ENCODE peak calls at places on chromosomes 4 and X, in nine cellular contexts. P is kidney, U is RWPE1, O is fibroblast of lung, Q is ascending aorta, I is breast epithelium, Z is IMR-90, R is left ventricle myocardium inferior, H is K562. S is an unnamed sample.
A peak's percentile ranks its signal among the peaks of the same experiment; 100 is the strongest.

GRCh38 chr4:107808572-107808971 is 16.2 kb upstream of the SGMS2 start:
- DNase-seq in P (no peak), U (no peak), O (no peak), Q (no peak), I (no peak), Z (no peak), R (no peak), H (no peak), S (no peak)

GRCh38 chr4:11228575-11228974 is 200.1 kb downstream of the HS3ST1 start:
- DNase-seq in P (no peak), U (peak; percentile 11), O (no peak), Q (no peak), I (no peak), Z (no peak), R (no peak), H (no peak), S (no peak)

GRCh38 chrX:13290891-13291614 is 28.8 kb downstream of the ATXN3L start:
- DNase-seq in P (no peak), U (no peak), O (no peak), Q (no peak), I (no peak), Z (no peak), R (no peak), H (peak; percentile 84), S (no peak)

GRCh38 chr4:81405900-81406401 is 65.8 kb downstream of the RASGEF1B start:
- DNase-seq in P (no peak), U (peak; percentile 66), O (peak; percentile 59), Q (no peak), I (no peak), Z (peak; percentile 77), R (no peak), H (peak; percentile 83), S (no peak)

GRCh38 chr4:101019941-101020401 is 327.4 kb downstream of the PPP3CA start:
- DNase-seq in P (no peak), U (peak; percentile 56), O (peak; percentile 41), Q (no peak), I (no peak), Z (peak; percentile 14), R (no peak), H (no peak), S (no peak)

GRCh38 chrX:46575991-46576392 is 2.4 kb downstream of the CHST7 start:
- DNase-seq in P (no peak), U (no peak), O (peak; percentile 40), Q (no peak), I (no peak), Z (peak; percentile 40), R (peak; percentile 36), H (no peak), S (no peak)

GRCh38 chr4:125735107-125735506 is 420.4 kb downstream of the FAT4 start:
- DNase-seq in P (no peak), U (peak; percentile 62), O (peak; percentile 96), Q (no peak), I (no peak), Z (peak; percentile 86), R (no peak), H (no peak), S (no peak)

GRCh38 chrX:119089619-119090018 is 16.8 kb downstream of the CT47C1 start:
- DNase-seq in P (no peak), U (no peak), O (no peak), Q (no peak), I (no peak), Z (no peak), R (no peak), H (no peak), S (no peak)

GRCh38 chr4:181612240-181612639 is 631.0 kb upstream of the TENM3 start:
- DNase-seq in P (no peak), U (no peak), O (no peak), Q (no peak), I (no peak), Z (no peak), R (no peak), H (no peak), S (no peak)

GRCh38 chrX:19121898-19122640 is at the start of gene ADGRG2:
- DNase-seq in P (peak; percentile 74), U (no peak), O (peak; percentile 21), Q (peak; percentile 70), I (no peak), Z (peak; percentile 11), R (peak; percentile 30), H (no peak), S (no peak)

GRCh38 chrX:65926095-65927019 is 113.5 kb downstream of the VSIG4 start:
- DNase-seq in P (no peak), U (no peak), O (no peak), Q (no peak), I (no peak), Z (no peak), R (no peak), H (peak; percentile 87), S (no peak)

DNA sequence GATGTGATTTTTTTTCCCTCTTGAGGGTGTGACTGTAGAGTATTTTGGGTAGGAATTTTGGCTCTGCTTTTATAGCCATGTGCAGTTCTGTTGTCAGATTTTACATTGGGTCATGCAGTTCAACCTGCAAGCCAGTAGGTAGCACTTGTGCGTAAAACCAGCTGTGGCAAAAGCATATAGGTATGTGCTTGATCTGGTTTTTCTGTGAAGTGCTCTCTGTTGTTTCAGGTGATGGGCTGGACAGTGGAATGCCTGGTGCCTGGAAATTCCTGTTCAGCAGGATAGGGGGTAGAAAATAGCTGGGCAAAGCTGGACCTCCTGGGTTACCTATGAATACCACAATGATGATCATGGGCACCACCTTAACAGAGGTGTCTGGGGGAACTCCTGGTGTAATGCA is 584.2 kb upstream of the PCDH10 start:
- DNase-seq in P (no peak), U (no peak), O (no peak), Q (no peak), I (no peak), Z (no peak), R (no peak), H (no peak), S (no peak)
- TF ChIP-seq CTCF in P (no peak), U (no peak), O (no peak), Q (no peak), I (no peak), Z (no peak), R (no peak), H (no peak), S (no peak)

DNA sequence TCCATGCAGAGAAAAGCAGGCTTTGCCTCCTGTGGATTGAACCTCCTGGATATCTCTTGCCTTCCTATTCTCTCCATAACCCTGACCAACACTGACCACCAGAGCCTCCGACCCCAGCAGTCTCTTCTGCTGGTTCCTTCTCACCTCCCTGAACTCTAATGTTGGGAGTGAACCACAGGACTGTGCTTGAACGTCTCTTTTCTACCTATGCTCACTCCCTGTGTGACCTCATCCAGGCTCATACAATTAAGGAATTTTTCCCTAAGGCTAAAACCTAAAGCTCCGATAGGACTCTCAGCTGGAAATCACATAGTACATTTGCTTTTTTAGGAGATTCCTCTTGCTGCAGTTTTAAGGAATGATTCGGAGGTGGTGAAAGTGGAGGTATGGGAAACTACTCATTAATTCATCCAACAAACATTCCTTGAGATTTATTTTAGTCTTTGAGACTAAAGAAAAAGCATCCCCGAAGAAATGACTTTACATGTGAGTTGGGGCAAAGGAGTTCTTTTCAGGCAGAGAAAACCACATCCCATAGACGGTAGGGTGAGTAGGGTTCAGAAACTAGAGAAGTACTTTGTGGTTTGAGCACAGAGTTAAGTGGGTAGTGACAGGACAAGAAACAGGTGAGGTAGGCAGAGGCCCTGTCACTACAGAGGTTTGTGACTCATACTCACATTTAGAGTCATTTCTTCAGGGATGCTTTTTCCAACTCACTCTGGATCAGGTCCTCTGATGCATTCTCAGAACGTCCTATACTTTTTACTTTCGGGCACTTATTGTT is 30.8 kb downstream of the NDNF start:
- DNase-seq in P (no peak), U (no peak), O (no peak), Q (no peak), I (no peak), Z (no peak), R (no peak), H (no peak), S (no peak)
- H3K27ac ChIP-seq in P (no peak overlapping the region), U (no peak overlapping the region), O (no peak overlapping the region), Q (no peak overlapping the region), I (no peak overlapping the region), Z (no peak overlapping the region), R (no peak overlapping the region), H (no peak overlapping the region), S (no peak overlapping the region)

GRCh38 chr4:76989391-76990061 is 40.0 kb downstream of the SEPTIN11 start:
- DNase-seq in P (no peak), U (no peak), O (no peak), Q (no peak), I (no peak), Z (no peak), R (no peak), H (no peak), S (no peak)

GRCh38 chr4:76993787-76994641 is 44.5 kb downstream of the SEPTIN11 start:
- DNase-seq in P (no peak), U (no peak), O (no peak), Q (no peak), I (no peak), Z (no peak), R (no peak), H (no peak), S (no peak)

GRCh38 chr4:76987685-76988084 is 38.1 kb downstream of the SEPTIN11 start:
- DNase-seq in P (no peak), U (no peak), O (no peak), Q (no peak), I (no peak), Z (no peak), R (no peak), H (no peak), S (no peak)

GRCh38 chr4:76987153-76987562 is 37.6 kb downstream of the SEPTIN11 start:
- DNase-seq in P (no peak), U (no peak), O (peak; percentile 99), Q (no peak), I (no peak), Z (peak; percentile 99), R (peak; percentile 34), H (no peak), S (no peak)

DNA sequence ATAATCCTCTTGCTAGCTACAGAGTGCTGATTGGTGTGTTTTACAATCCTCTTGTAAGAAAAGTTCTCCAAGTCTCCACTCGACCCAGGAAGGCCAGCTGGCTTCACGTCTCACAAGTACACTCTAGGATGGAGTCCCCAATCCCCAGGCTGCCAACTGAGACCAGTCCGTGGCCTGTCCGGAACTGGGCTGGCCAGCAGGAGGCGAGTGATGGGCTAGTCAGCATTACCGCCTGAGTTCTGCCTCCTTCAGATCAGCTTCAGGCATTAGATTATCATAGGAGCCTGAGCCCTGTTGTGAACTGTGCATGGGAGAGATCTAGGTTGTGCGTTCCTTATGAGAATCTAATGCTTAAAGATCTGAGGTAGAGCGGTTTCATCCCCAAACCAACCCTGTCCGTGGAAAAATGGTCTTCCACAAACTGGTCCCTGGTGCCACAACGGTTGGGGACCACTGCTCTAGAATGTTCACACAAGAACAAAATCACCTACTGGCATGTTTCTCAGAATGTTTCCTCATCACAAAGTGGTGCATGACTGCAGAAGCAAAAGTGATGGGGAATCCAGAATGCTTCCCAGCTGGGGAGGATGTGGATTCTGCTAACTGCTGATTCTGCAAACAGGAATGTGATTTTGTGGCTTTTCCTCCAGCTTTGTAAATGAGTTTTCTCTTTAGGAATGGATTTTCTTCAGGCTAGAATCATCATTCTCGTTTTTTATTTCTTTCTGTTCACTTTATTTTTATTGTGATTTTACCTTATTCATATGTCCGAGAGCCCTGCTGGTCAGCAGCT is 40.9 kb downstream of the SEPTIN11 start:
- DNase-seq in P (no peak), U (no peak), O (peak; percentile 99), Q (no peak), I (no peak), Z (peak; percentile 96), R (no peak), H (no peak), S (no peak)
- TF ChIP-seq CTCF in P (no peak), U (no peak), O (no peak), Q (no peak), I (no peak), Z (no peak), R (no peak), H (no peak), S (no peak)

GRCh38 chr4:73726000-73726399 is 14.4 kb upstream of the CXCL8 start:
- DNase-seq in P (no peak), U (peak; percentile 74), O (peak; percentile 94), Q (no peak), I (no peak), Z (peak; percentile 93), R (no peak), H (no peak), S (no peak)
- H3K27ac ChIP-seq in P (no peak overlapping the region), U (no peak overlapping the region), O (peak overlapping the region; percentile 15), Q (no peak overlapping the region), I (no peak overlapping the region), Z (peak overlapping the region; percentile 81), R (no peak overlapping the region), H (no peak overlapping the region), S (no peak overlapping the region)

S was measured in esophagus squamous epithelium.